ENCODE peak calls at places on chromosome 2, in ten cellular contexts. J, T, V, M, W, Y, N, G, Z and S are unnamed samples. For H3K9me3, the result is how much of the 10 kb centered on the place peaks cover.

GRCh38 chr2:235270291-235270690 is 223.6 kb upstream of the AGAP1 start:
- DNase-seq in N (no peak), M (no peak), T (no peak), Y (no peak), Z (no peak), V (no peak), J (no peak), W (no peak), G (no peak), S (no peak)

GRCh38 chr2:126383800-126384199 is 272.2 kb upstream of the GYPC start:
- DNase-seq in Y (no peak), Z (no peak), J (no peak), M (no peak), T (no peak), N (no peak), W (no peak), G (no peak), V (no peak), S (no peak)

GRCh38 chr2:40096360-40096759 is 317.3 kb upstream of the THUMPD2 start:
- DNase-seq in M (no peak), Z (no peak), T (peak), N (no peak), V (no peak), J (no peak), Y (no peak), G (no peak), W (no peak), S (no peak)

GRCh38 chr2:219475697-219476604 is 22.7 kb upstream of the GMPPA start:
- DNase-seq in N (peak), T (peak), W (peak), G (peak), J (peak), Z (peak), V (peak), M (peak), Y (peak), S (peak)

GRCh38 chr2:17813015-17813741 is 3.1 kb upstream of the MSGN1 start:
- DNase-seq in J (no peak), G (no peak), Y (no peak), T (peak), M (no peak), N (peak), Z (no peak), W (no peak), V (no peak), S (no peak)

GRCh38 chr2:156333951-156334495 is 1.5 kb upstream of the NR4A2 start:
- DNase-seq in W (peak), M (peak), T (peak), V (peak), N (peak), Y (peak), G (peak), Z (peak), J (peak), S (peak)

GRCh38 chr2:11833601-11834000 is 87.2 kb downstream of the LPIN1 start:
- DNase-seq in N (no peak), Z (no peak), Y (no peak), J (no peak), W (no peak), T (peak), M (no peak), G (no peak), V (no peak), S (no peak)

GRCh38 chr2:211035548-211036185 is 479.3 kb downstream of the CPS1 start:
- DNase-seq in V (peak), W (no peak), Y (no peak), M (no peak), T (peak), Z (no peak), N (no peak), J (no peak), G (no peak), S (no peak)

GRCh38 chr2:216188956-216189355 is 79.8 kb downstream of the XRCC5 start:
- DNase-seq in Z (no peak), Y (no peak), J (no peak), N (no peak), W (no peak), V (no peak), M (no peak), T (peak), G (no peak), S (no peak)

GRCh38 chr2:204550738-204551137 is 5.5 kb downstream of the PARD3B start:
- DNase-seq in W (peak), V (peak), M (no peak), N (no peak), T (peak), Y (no peak), G (no peak), Z (no peak), J (no peak), S (no peak)

GRCh38 chr2:202005272-202005887 is 28.3 kb upstream of the FZD7 start:
- DNase-seq in G (no peak), M (no peak), Y (no peak), Z (no peak), W (no peak), N (no peak), T (no peak), V (no peak), J (no peak), S (no peak)

GRCh38 chr2:178553047-178553446 is 72.8 kb downstream of the PLEKHA3 start:
- DNase-seq in T (peak), M (no peak), Y (no peak), V (no peak), G (no peak), J (no peak), N (no peak), W (no peak), Z (no peak), S (no peak)

GRCh38 chr2:9327873-9328352 is 95.4 kb downstream of the ITGB1BP1 start:
- DNase-seq in N (no peak), Z (no peak), J (no peak), W (no peak), V (no peak), Y (no peak), M (no peak), T (peak), G (no peak), S (no peak)

GRCh38 chr2:212897296-212897695 is 254.1 kb downstream of the IKZF2 start:
- DNase-seq in G (no peak), V (no peak), Y (no peak), T (peak), Z (no peak), J (no peak), M (no peak), W (no peak), N (no peak), S (no peak)

GRCh38 chr2:31556921-31557320 is 23.8 kb downstream of the SRD5A2 start:
- DNase-seq in Y (no peak), M (no peak), G (no peak), N (no peak), V (no peak), T (no peak), Z (no peak), J (no peak), W (no peak), S (no peak)

GRCh38 chr2:31558401-31559295 is 22.1 kb downstream of the SRD5A2 start:
- DNase-seq in J (no peak), M (no peak), T (peak), N (no peak), V (no peak), G (no peak), Y (no peak), W (no peak), Z (no peak), S (no peak)

GRCh38 chr2:31547485-31547884 is 33.3 kb downstream of the SRD5A2 start:
- DNase-seq in T (no peak), N (no peak), J (no peak), Z (no peak), V (no peak), M (no peak), W (no peak), G (no peak), Y (no peak), S (no peak)

GRCh38 chr2:31555967-31556706 is 24.6 kb downstream of the SRD5A2 start:
- DNase-seq in V (no peak), J (no peak), M (no peak), T (no peak), N (no peak), Y (no peak), W (no peak), Z (no peak), G (no peak), S (no peak)

GRCh38 chr2:31553362-31553761 is 27.4 kb downstream of the SRD5A2 start:
- DNase-seq in Z (no peak), V (no peak), M (no peak), Y (no peak), J (no peak), T (no peak), W (no peak), N (no peak), G (no peak), S (no peak)
- H3K9me3 ChIP-seq in Z (under half), V (under half), M (under half), Y (under half), J (under half), T (under half), W (under half), N (under half), G (under half), S (under half)

GRCh38 chr2:1685078-1685956 is 59.0 kb downstream of the PXDN start:
- DNase-seq in Y (peak), V (no peak), Z (no peak), G (no peak), T (no peak), M (no peak), N (peak), J (no peak), W (peak), S (no peak)
- H3K9me3 ChIP-seq in Y (under half), V (under half), Z (under half), G (under half), T (under half), M (under half), N (under half), J (under half), W (under half), S (under half)

DNA sequence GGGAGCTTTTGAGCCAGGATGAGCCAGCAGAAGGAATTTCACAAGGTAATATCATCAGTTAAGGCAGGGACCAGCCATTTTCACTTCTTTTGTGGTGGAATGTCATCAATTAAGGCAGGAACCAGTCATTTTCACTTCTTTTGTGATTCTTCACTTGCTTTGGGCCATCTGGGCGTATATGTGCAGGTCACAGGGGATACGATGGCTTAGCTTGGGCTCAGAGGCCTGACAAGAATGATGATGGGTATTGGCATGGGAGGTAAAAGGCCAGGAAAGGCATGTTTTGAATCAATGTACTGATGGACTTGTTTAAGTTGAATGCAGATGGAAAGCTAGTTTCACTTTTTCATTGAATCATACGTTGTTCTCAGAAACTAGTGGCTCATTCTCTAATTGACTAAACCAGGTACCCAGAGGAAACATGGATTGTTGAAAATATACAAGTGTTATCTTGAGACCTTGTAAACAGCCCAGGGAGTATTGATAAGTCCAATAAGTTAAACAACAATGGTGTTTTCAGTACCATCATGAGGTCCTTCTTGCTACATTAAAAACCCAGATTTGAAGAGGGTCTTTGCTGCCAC is 1672.5 kb upstream of the DDX18 start:
- DNase-seq in N (peak), V (no peak), Y (no peak), J (no peak), T (no peak), G (no peak), M (no peak), W (no peak), Z (no peak), S (no peak)
- H3K9me3 ChIP-seq in N (under half), V (under half), Y (under half), J (under half), T (under half), G (under half), M (under half), W (under half), Z (under half), S (under half)

GRCh38 chr2:52765735-52766134 is 1001.9 kb upstream of the CHAC2 start:
- DNase-seq in N (no peak), Z (no peak), Y (no peak), G (no peak), W (no peak), M (no peak), V (no peak), J (no peak), T (no peak), S (no peak)
- H3K9me3 ChIP-seq in N (under half), Z (under half), Y (under half), G (under half), W (under half), M (under half), V (under half), J (under half), T (under half), S (under half)

GRCh38 chr2:2935445-2936149 is 442.0 kb downstream of the EIPR1 start:
- DNase-seq in J (no peak), T (no peak), G (no peak), N (no peak), V (no peak), Y (no peak), Z (peak), M (no peak), W (no peak), S (no peak)
- H3K9me3 ChIP-seq in J (under half), T (half or more), G (under half), N (under half), V (under half), Y (under half), Z (under half), M (under half), W (under half), S (under half)

DNA sequence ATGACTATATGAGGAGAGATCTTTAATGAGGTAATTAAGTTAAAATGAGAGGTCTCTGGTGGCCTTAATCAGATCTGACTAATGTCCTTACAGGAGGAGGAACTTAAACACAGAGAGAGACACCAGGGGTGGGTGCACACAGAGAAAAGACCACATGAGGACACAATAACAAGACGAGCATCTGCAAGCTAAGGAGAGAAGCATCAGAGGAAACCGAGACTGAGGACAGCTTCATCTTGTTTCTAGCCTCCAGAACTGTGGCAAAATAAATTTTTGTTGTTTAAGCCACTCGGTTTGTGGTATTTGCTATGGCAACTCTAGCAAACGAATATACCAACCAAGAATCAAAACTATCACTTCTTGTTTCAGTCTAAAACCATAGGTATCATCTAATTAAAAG is 400.1 kb downstream of the PID1 start:
- DNase-seq in M (no peak), V (no peak), W (no peak), J (no peak), Z (no peak), Y (no peak), T (no peak), G (no peak), N (no peak), S (no peak)
- H3K9me3 ChIP-seq in M (under half), V (under half), W (under half), J (under half), Z (under half), Y (under half), T (under half), G (under half), N (under half), S (under half)

GRCh38 chr2:208669394-208669793 is 262.8 kb downstream of the PTH2R start:
- DNase-seq in N (no peak), M (no peak), T (no peak), W (no peak), G (no peak), V (no peak), J (no peak), Z (no peak), Y (no peak), S (no peak)
- H3K9me3 ChIP-seq in N (under half), M (under half), T (under half), W (under half), G (under half), V (under half), J (under half), Z (under half), Y (under half), S (under half)

GRCh38 chr2:57141269-57141668 is 905.3 kb upstream of the VRK2 start:
- DNase-seq in Y (no peak), J (no peak), M (no peak), G (no peak), W (no peak), N (no peak), Z (no peak), V (no peak), T (no peak), S (no peak)

GRCh38 chr2:57139179-57139578 is 907.4 kb upstream of the VRK2 start:
- DNase-seq in G (no peak), Z (no peak), J (no peak), W (no peak), N (no peak), T (no peak), V (no peak), Y (no peak), M (no peak), S (no peak)
- H3K9me3 ChIP-seq in G (under half), Z (under half), J (under half), W (under half), N (under half), T (under half), V (under half), Y (under half), M (under half), S (under half)

GRCh38 chr2:168326578-168326977 is 79.2 kb upstream of the STK39 start:
- DNase-seq in W (no peak), Z (no peak), Y (no peak), V (no peak), T (no peak), N (no peak), J (no peak), M (no peak), G (no peak), S (no peak)

GRCh38 chr2:168323456-168324058 is 76.2 kb upstream of the STK39 start:
- DNase-seq in V (no peak), J (no peak), G (no peak), W (no peak), N (no peak), M (no peak), T (no peak), Z (no peak), Y (no peak), S (no peak)

GRCh38 chr2:168327328-168327727 is 79.9 kb upstream of the STK39 start:
- DNase-seq in V (no peak), M (no peak), W (no peak), G (no peak), Y (no peak), T (no peak), Z (no peak), J (no peak), N (no peak), S (no peak)

GRCh38 chr2:168330624-168331423 is 83.4 kb upstream of the STK39 start:
- DNase-seq in Y (no peak), J (no peak), G (no peak), W (no peak), N (no peak), Z (no peak), T (no peak), V (no peak), M (no peak), S (no peak)

GRCh38 chr2:168328421-168328820 is 81.0 kb upstream of the STK39 start:
- DNase-seq in J (no peak), N (peak), M (no peak), Z (no peak), V (no peak), Y (no peak), G (no peak), W (no peak), T (no peak), S (no peak)
- H3K9me3 ChIP-seq in J (under half), N (under half), M (under half), Z (under half), V (under half), Y (under half), G (under half), W (under half), T (under half), S (under half)

DNA sequence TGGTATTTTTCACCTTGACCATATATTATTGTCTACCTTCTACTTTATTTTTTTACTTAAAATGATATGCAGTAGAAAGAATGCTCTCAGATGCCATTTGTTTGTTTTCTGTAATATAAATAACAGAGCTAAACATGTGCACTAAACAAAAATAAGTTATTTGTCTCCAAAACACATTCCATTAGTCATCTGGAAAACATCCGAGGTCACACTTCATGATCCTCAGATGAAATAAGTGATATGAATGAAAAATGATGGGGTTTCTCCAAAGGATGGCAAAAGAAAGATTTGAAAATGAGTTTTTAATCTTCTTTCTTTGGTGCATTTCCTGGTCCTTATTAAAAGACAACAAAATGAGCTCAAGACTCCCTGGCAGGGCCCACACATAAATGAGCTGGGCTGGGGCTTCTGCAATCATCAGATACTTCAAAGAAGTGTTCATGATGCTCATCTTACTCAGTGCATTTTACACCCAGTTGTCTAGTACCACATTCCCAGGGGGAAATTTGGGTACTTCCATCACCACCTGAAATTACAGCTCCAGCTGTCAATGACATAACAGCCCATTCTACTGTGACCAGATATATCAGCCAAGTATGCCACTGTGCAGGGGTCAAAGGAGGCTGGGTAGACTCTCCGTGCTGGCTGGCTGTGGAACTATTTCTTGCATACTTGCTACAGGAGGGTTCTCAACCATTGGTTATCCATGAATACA is 283.5 kb downstream of the PID1 start:
- DNase-seq in W (no peak), Y (no peak), Z (no peak), V (no peak), J (no peak), G (no peak), M (no peak), N (no peak), T (no peak), S (no peak)
- H3K9me3 ChIP-seq in W (under half), Y (under half), Z (under half), V (under half), J (under half), G (under half), M (under half), N (under half), T (under half), S (under half)